ENCODE peak calls at places on chromosomes 4 and X, in ten cellular contexts. One of them, this sample, is unnamed.
A peak's percentile ranks its signal among the peaks of the same experiment; 100 is the strongest.

GRCh38 chr4:8128096-8128856 is 30.3 kb downstream of the ABLIM2 start:
- DNase-seq in activated gamma-delta T cell treated with Interleukin-2 at 50 U/mL for 16 hours: no peak
- DNase-seq in stomach: no peak
- DNase-seq in tibial artery: no peak
- DNase-seq in smooth muscle cell of the brain vasculature: no peak
- DNase-seq in spleen: no peak
- DNase-seq in T-helper 17 cell: no peak
- DNase-seq in activated CD4-positive, alpha-beta T cell treated with anti-CD3 and anti-CD28 coated beads, Interleukin-2, amount 50 U/mL, for 24 hours: no peak
- DNase-seq in activated CD8-positive, alpha-beta T cell treated with anti-CD3 and anti-CD28 coated beads, Interleukin-2, amount 10 ng/mL, durations not matched to agents 7 days and 5 days: no peak
- DNase-seq in left ventricle myocardium inferior: no peak
- DNase-seq in this sample: no peak

GRCh38 chr4:47915378-47915777 is 995 bp upstream of the NFXL1 start:
- DNase-seq in activated CD4-positive, alpha-beta T cell treated with anti-CD3 and anti-CD28 coated beads, Interleukin-2, amount 50 U/mL, for 24 hours: no peak
- DNase-seq in smooth muscle cell of the brain vasculature: no peak
- DNase-seq in T-helper 17 cell: no peak
- DNase-seq in activated CD8-positive, alpha-beta T cell treated with anti-CD3 and anti-CD28 coated beads, Interleukin-2, amount 10 ng/mL, durations not matched to agents 7 days and 5 days: no peak
- DNase-seq in tibial artery: no peak
- DNase-seq in left ventricle myocardium inferior: no peak
- DNase-seq in spleen: no peak
- DNase-seq in stomach: no peak
- DNase-seq in activated gamma-delta T cell treated with Interleukin-2 at 50 U/mL for 16 hours: no peak
- DNase-seq in this sample: no peak

GRCh38 chr4:6492861-6493667 is 20.6 kb upstream of the PPP2R2C start:
- DNase-seq in stomach: no peak
- DNase-seq in left ventricle myocardium inferior: no peak
- DNase-seq in smooth muscle cell of the brain vasculature: no peak
- DNase-seq in tibial artery: no peak
- DNase-seq in spleen: no peak
- DNase-seq in activated gamma-delta T cell treated with Interleukin-2 at 50 U/mL for 16 hours: no peak
- DNase-seq in T-helper 17 cell: no peak
- DNase-seq in activated CD8-positive, alpha-beta T cell treated with anti-CD3 and anti-CD28 coated beads, Interleukin-2, amount 10 ng/mL, durations not matched to agents 7 days and 5 days: no peak
- DNase-seq in activated CD4-positive, alpha-beta T cell treated with anti-CD3 and anti-CD28 coated beads, Interleukin-2, amount 50 U/mL, for 24 hours: no peak
- DNase-seq in this sample: no peak

GRCh38 chr4:151524610-151525009 is 115.6 kb downstream of the FHIP1A start:
- DNase-seq in activated gamma-delta T cell treated with Interleukin-2 at 50 U/mL for 16 hours: no peak
- DNase-seq in smooth muscle cell of the brain vasculature: no peak
- DNase-seq in stomach: no peak
- DNase-seq in spleen: no peak
- DNase-seq in T-helper 17 cell: no peak
- DNase-seq in activated CD4-positive, alpha-beta T cell treated with anti-CD3 and anti-CD28 coated beads, Interleukin-2, amount 50 U/mL, for 24 hours: no peak
- DNase-seq in activated CD8-positive, alpha-beta T cell treated with anti-CD3 and anti-CD28 coated beads, Interleukin-2, amount 10 ng/mL, durations not matched to agents 7 days and 5 days: no peak
- DNase-seq in tibial artery: no peak
- DNase-seq in left ventricle myocardium inferior: no peak
- DNase-seq in this sample: no peak

GRCh38 chrX:16484338-16484737 is 165.6 kb upstream of the S100G start:
- DNase-seq in stomach: no peak
- DNase-seq in smooth muscle cell of the brain vasculature: no peak
- DNase-seq in activated gamma-delta T cell treated with Interleukin-2 at 50 U/mL for 16 hours: no peak
- DNase-seq in spleen: no peak
- DNase-seq in tibial artery: no peak
- DNase-seq in activated CD8-positive, alpha-beta T cell treated with anti-CD3 and anti-CD28 coated beads, Interleukin-2, amount 10 ng/mL, durations not matched to agents 7 days and 5 days: peak; percentile 49
- DNase-seq in activated CD4-positive, alpha-beta T cell treated with anti-CD3 and anti-CD28 coated beads, Interleukin-2, amount 50 U/mL, for 24 hours: peak; percentile 26
- DNase-seq in T-helper 17 cell: no peak
- DNase-seq in left ventricle myocardium inferior: no peak
- DNase-seq in this sample: no peak

GRCh38 chrX:130085551-130085986 is 24.7 kb downstream of the ELF4 start:
- DNase-seq in left ventricle myocardium inferior: no peak
- DNase-seq in activated CD4-positive, alpha-beta T cell treated with anti-CD3 and anti-CD28 coated beads, Interleukin-2, amount 50 U/mL, for 24 hours: no peak
- DNase-seq in spleen: no peak
- DNase-seq in tibial artery: no peak
- DNase-seq in activated CD8-positive, alpha-beta T cell treated with anti-CD3 and anti-CD28 coated beads, Interleukin-2, amount 10 ng/mL, durations not matched to agents 7 days and 5 days: peak; percentile 25
- DNase-seq in smooth muscle cell of the brain vasculature: no peak
- DNase-seq in T-helper 17 cell: no peak
- DNase-seq in stomach: no peak
- DNase-seq in activated gamma-delta T cell treated with Interleukin-2 at 50 U/mL for 16 hours: no peak
- DNase-seq in this sample: peak; percentile 41

GRCh38 chrX:769796-770195 is 139.2 kb downstream of the SHOX start:
- DNase-seq in T-helper 17 cell: no peak
- DNase-seq in activated gamma-delta T cell treated with Interleukin-2 at 50 U/mL for 16 hours: no peak
- DNase-seq in spleen: peak; percentile 6
- DNase-seq in activated CD8-positive, alpha-beta T cell treated with anti-CD3 and anti-CD28 coated beads, Interleukin-2, amount 10 ng/mL, durations not matched to agents 7 days and 5 days: no peak
- DNase-seq in left ventricle myocardium inferior: no peak
- DNase-seq in stomach: no peak
- DNase-seq in activated CD4-positive, alpha-beta T cell treated with anti-CD3 and anti-CD28 coated beads, Interleukin-2, amount 50 U/mL, for 24 hours: no peak
- DNase-seq in tibial artery: peak; percentile 13
- DNase-seq in smooth muscle cell of the brain vasculature: no peak
- DNase-seq in this sample: no peak

GRCh38 chr4:26826721-26827120 is 33.9 kb upstream of the STIM2 start:
- DNase-seq in smooth muscle cell of the brain vasculature: peak; percentile 53
- DNase-seq in activated gamma-delta T cell treated with Interleukin-2 at 50 U/mL for 16 hours: no peak
- DNase-seq in activated CD8-positive, alpha-beta T cell treated with anti-CD3 and anti-CD28 coated beads, Interleukin-2, amount 10 ng/mL, durations not matched to agents 7 days and 5 days: no peak
- DNase-seq in T-helper 17 cell: no peak
- DNase-seq in spleen: no peak
- DNase-seq in tibial artery: no peak
- DNase-seq in left ventricle myocardium inferior: no peak
- DNase-seq in activated CD4-positive, alpha-beta T cell treated with anti-CD3 and anti-CD28 coated beads, Interleukin-2, amount 50 U/mL, for 24 hours: no peak
- DNase-seq in stomach: peak; percentile 55
- DNase-seq in this sample: peak; percentile 88

GRCh38 chrX:87528487-87528886 is 10.9 kb downstream of the KLHL4 start:
- DNase-seq in left ventricle myocardium inferior: no peak
- DNase-seq in activated CD4-positive, alpha-beta T cell treated with anti-CD3 and anti-CD28 coated beads, Interleukin-2, amount 50 U/mL, for 24 hours: no peak
- DNase-seq in activated gamma-delta T cell treated with Interleukin-2 at 50 U/mL for 16 hours: no peak
- DNase-seq in smooth muscle cell of the brain vasculature: no peak
- DNase-seq in T-helper 17 cell: no peak
- DNase-seq in activated CD8-positive, alpha-beta T cell treated with anti-CD3 and anti-CD28 coated beads, Interleukin-2, amount 10 ng/mL, durations not matched to agents 7 days and 5 days: no peak
- DNase-seq in stomach: no peak
- DNase-seq in tibial artery: no peak
- DNase-seq in spleen: no peak
- DNase-seq in this sample: no peak

GRCh38 chrX:10922158-10922557 is 189.0 kb upstream of the HCCS start:
- DNase-seq in T-helper 17 cell: no peak
- DNase-seq in activated CD8-positive, alpha-beta T cell treated with anti-CD3 and anti-CD28 coated beads, Interleukin-2, amount 10 ng/mL, durations not matched to agents 7 days and 5 days: no peak
- DNase-seq in smooth muscle cell of the brain vasculature: no peak
- DNase-seq in left ventricle myocardium inferior: no peak
- DNase-seq in spleen: no peak
- DNase-seq in tibial artery: no peak
- DNase-seq in activated CD4-positive, alpha-beta T cell treated with anti-CD3 and anti-CD28 coated beads, Interleukin-2, amount 50 U/mL, for 24 hours: no peak
- DNase-seq in stomach: no peak
- DNase-seq in activated gamma-delta T cell treated with Interleukin-2 at 50 U/mL for 16 hours: no peak
- DNase-seq in this sample: peak; percentile 52

GRCh38 chrX:65755786-65756185 is 88.3 kb downstream of the MSN start:
- DNase-seq in stomach: no peak
- DNase-seq in spleen: no peak
- DNase-seq in left ventricle myocardium inferior: no peak
- DNase-seq in T-helper 17 cell: no peak
- DNase-seq in activated CD8-positive, alpha-beta T cell treated with anti-CD3 and anti-CD28 coated beads, Interleukin-2, amount 10 ng/mL, durations not matched to agents 7 days and 5 days: no peak
- DNase-seq in activated gamma-delta T cell treated with Interleukin-2 at 50 U/mL for 16 hours: no peak
- DNase-seq in tibial artery: no peak
- DNase-seq in activated CD4-positive, alpha-beta T cell treated with anti-CD3 and anti-CD28 coated beads, Interleukin-2, amount 50 U/mL, for 24 hours: no peak
- DNase-seq in smooth muscle cell of the brain vasculature: no peak
- DNase-seq in this sample: no peak

GRCh38 chr4:98599617-98600016 is 58.8 kb downstream of the TSPAN5 start:
- DNase-seq in stomach: no peak
- DNase-seq in activated CD8-positive, alpha-beta T cell treated with anti-CD3 and anti-CD28 coated beads, Interleukin-2, amount 10 ng/mL, durations not matched to agents 7 days and 5 days: no peak
- DNase-seq in left ventricle myocardium inferior: no peak
- DNase-seq in spleen: no peak
- DNase-seq in activated gamma-delta T cell treated with Interleukin-2 at 50 U/mL for 16 hours: no peak
- DNase-seq in smooth muscle cell of the brain vasculature: no peak
- DNase-seq in T-helper 17 cell: no peak
- DNase-seq in tibial artery: no peak
- DNase-seq in activated CD4-positive, alpha-beta T cell treated with anti-CD3 and anti-CD28 coated beads, Interleukin-2, amount 50 U/mL, for 24 hours: no peak
- DNase-seq in this sample: no peak

GRCh38 chr4:40933272-40934053 is 183.7 kb downstream of the NSUN7 start:
- DNase-seq in activated gamma-delta T cell treated with Interleukin-2 at 50 U/mL for 16 hours: no peak
- DNase-seq in stomach: no peak
- DNase-seq in activated CD8-positive, alpha-beta T cell treated with anti-CD3 and anti-CD28 coated beads, Interleukin-2, amount 10 ng/mL, durations not matched to agents 7 days and 5 days: no peak
- DNase-seq in tibial artery: no peak
- DNase-seq in activated CD4-positive, alpha-beta T cell treated with anti-CD3 and anti-CD28 coated beads, Interleukin-2, amount 50 U/mL, for 24 hours: no peak
- DNase-seq in spleen: no peak
- DNase-seq in T-helper 17 cell: no peak
- DNase-seq in smooth muscle cell of the brain vasculature: no peak
- DNase-seq in left ventricle myocardium inferior: no peak
- DNase-seq in this sample: no peak

GRCh38 chr4:100462206-100462605 is 55.6 kb downstream of the EMCN start:
- DNase-seq in activated CD4-positive, alpha-beta T cell treated with anti-CD3 and anti-CD28 coated beads, Interleukin-2, amount 50 U/mL, for 24 hours: no peak
- DNase-seq in smooth muscle cell of the brain vasculature: no peak
- DNase-seq in activated gamma-delta T cell treated with Interleukin-2 at 50 U/mL for 16 hours: no peak
- DNase-seq in activated CD8-positive, alpha-beta T cell treated with anti-CD3 and anti-CD28 coated beads, Interleukin-2, amount 10 ng/mL, durations not matched to agents 7 days and 5 days: no peak
- DNase-seq in left ventricle myocardium inferior: no peak
- DNase-seq in spleen: no peak
- DNase-seq in tibial artery: no peak
- DNase-seq in T-helper 17 cell: no peak
- DNase-seq in stomach: no peak
- DNase-seq in this sample: no peak

GRCh38 chr4:15451866-15452765 is 17.6 kb upstream of the CC2D2A start:
- DNase-seq in stomach: no peak
- DNase-seq in spleen: no peak
- DNase-seq in tibial artery: peak; percentile 80
- DNase-seq in smooth muscle cell of the brain vasculature: peak; percentile 31
- DNase-seq in activated CD4-positive, alpha-beta T cell treated with anti-CD3 and anti-CD28 coated beads, Interleukin-2, amount 50 U/mL, for 24 hours: no peak
- DNase-seq in left ventricle myocardium inferior: no peak
- DNase-seq in activated gamma-delta T cell treated with Interleukin-2 at 50 U/mL for 16 hours: no peak
- DNase-seq in activated CD8-positive, alpha-beta T cell treated with anti-CD3 and anti-CD28 coated beads, Interleukin-2, amount 10 ng/mL, durations not matched to agents 7 days and 5 days: no peak
- DNase-seq in T-helper 17 cell: no peak
- DNase-seq in this sample: no peak

GRCh38 chr4:11497972-11498371 is 69.3 kb upstream of the HS3ST1 start:
- DNase-seq in stomach: no peak
- DNase-seq in tibial artery: no peak
- DNase-seq in left ventricle myocardium inferior: no peak
- DNase-seq in smooth muscle cell of the brain vasculature: no peak
- DNase-seq in activated gamma-delta T cell treated with Interleukin-2 at 50 U/mL for 16 hours: no peak
- DNase-seq in T-helper 17 cell: no peak
- DNase-seq in activated CD4-positive, alpha-beta T cell treated with anti-CD3 and anti-CD28 coated beads, Interleukin-2, amount 50 U/mL, for 24 hours: no peak
- DNase-seq in spleen: no peak
- DNase-seq in activated CD8-positive, alpha-beta T cell treated with anti-CD3 and anti-CD28 coated beads, Interleukin-2, amount 10 ng/mL, durations not matched to agents 7 days and 5 days: no peak
- DNase-seq in this sample: no peak

GRCh38 chr4:110309686-110310085 is 111.3 kb upstream of the ELOVL6 start:
- DNase-seq in activated gamma-delta T cell treated with Interleukin-2 at 50 U/mL for 16 hours: no peak
- DNase-seq in spleen: no peak
- DNase-seq in activated CD4-positive, alpha-beta T cell treated with anti-CD3 and anti-CD28 coated beads, Interleukin-2, amount 50 U/mL, for 24 hours: no peak
- DNase-seq in left ventricle myocardium inferior: no peak
- DNase-seq in tibial artery: no peak
- DNase-seq in stomach: no peak
- DNase-seq in smooth muscle cell of the brain vasculature: peak; percentile 35
- DNase-seq in activated CD8-positive, alpha-beta T cell treated with anti-CD3 and anti-CD28 coated beads, Interleukin-2, amount 10 ng/mL, durations not matched to agents 7 days and 5 days: no peak
- DNase-seq in T-helper 17 cell: no peak
- DNase-seq in this sample: no peak

GRCh38 chr4:71472946-71473345 is 134.1 kb downstream of the SLC4A4 start:
- DNase-seq in tibial artery: no peak
- DNase-seq in stomach: no peak
- DNase-seq in activated CD4-positive, alpha-beta T cell treated with anti-CD3 and anti-CD28 coated beads, Interleukin-2, amount 50 U/mL, for 24 hours: no peak
- DNase-seq in activated CD8-positive, alpha-beta T cell treated with anti-CD3 and anti-CD28 coated beads, Interleukin-2, amount 10 ng/mL, durations not matched to agents 7 days and 5 days: no peak
- DNase-seq in activated gamma-delta T cell treated with Interleukin-2 at 50 U/mL for 16 hours: no peak
- DNase-seq in left ventricle myocardium inferior: no peak
- DNase-seq in spleen: no peak
- DNase-seq in smooth muscle cell of the brain vasculature: no peak
- DNase-seq in T-helper 17 cell: no peak
- DNase-seq in this sample: no peak

This sample was measured in Peyer's patch.